ENCODE peak calls at places on chromosomes 2 and 18, in six cellular contexts. O is HFF-Myc, N is NCI-H1105, P is astrocyte, C is HTR-8/SVneo, Q is NCI-H1436 treated with DMSO at 0.1 percent for 48 hours. L is an unnamed sample.

GRCh38 chr2:68320118-68320641 is 431 bp upstream of the CNRIP1 start:
- DNase-seq in O (no peak), N (peak), P (peak), C (no peak), Q (no peak), L (no peak)

GRCh38 chr2:177471990-177472389 is 79.4 kb downstream of the AGPS start:
- DNase-seq in O (no peak), N (no peak), P (no peak), C (no peak), Q (no peak), L (no peak)

GRCh38 chr2:222707689-222708273 is 36.3 kb downstream of the MOGAT1 start:
- DNase-seq in O (no peak), N (no peak), P (peak), C (no peak), Q (no peak), L (no peak)

GRCh38 chr18:596288-596881 is 403 bp upstream of the CLUL1 start:
- DNase-seq in O (no peak), N (peak), P (no peak), C (peak), Q (no peak), L (peak)

GRCh38 chr2:129070663-129071062 is 752.0 kb upstream of the HS6ST1 start:
- DNase-seq in O (no peak), N (no peak), P (no peak), C (no peak), Q (no peak), L (no peak)

GRCh38 chr2:159064446-159065301 is 96.2 kb downstream of the TANC1 start:
- DNase-seq in O (no peak), N (no peak), P (peak), C (peak), Q (no peak), L (no peak)

GRCh38 chr18:46716827-46717226 is 40.0 kb downstream of the ST8SIA5 start:
- DNase-seq in O (no peak), N (no peak), P (no peak), C (no peak), Q (no peak), L (no peak)

GRCh38 chr2:94873362-94874276 is 2.4 kb downstream of the TEKT4 start:
- DNase-seq in O (no peak), N (no peak), P (no peak), C (no peak), Q (no peak), L (no peak)

GRCh38 chr2:40348665-40349064 is 103.2 kb downstream of the SLC8A1 start:
- DNase-seq in O (no peak), N (no peak), P (peak), C (no peak), Q (no peak), L (peak)

GRCh38 chr2:150548527-150548926 is 61.1 kb upstream of the RND3 start:
- DNase-seq in O (no peak), N (peak), P (no peak), C (no peak), Q (no peak), L (peak)

GRCh38 chr2:74746480-74746879 is 87.4 kb upstream of the HK2 start:
- DNase-seq in O (no peak), N (no peak), P (no peak), C (no peak), Q (no peak), L (no peak)

GRCh38 chr2:9781252-9781651 is 62.0 kb upstream of the TAF1B start:
- DNase-seq in O (peak), N (no peak), P (no peak), C (no peak), Q (no peak), L (no peak)

GRCh38 chr2:40554665-40555294 is 102.9 kb upstream of the SLC8A1 start:
- DNase-seq in O (peak), N (peak), P (peak), C (peak), Q (peak), L (peak)

GRCh38 chr2:70686577-70687460 is 81.2 kb downstream of the ADD2 start:
- DNase-seq in O (peak), N (no peak), P (peak), C (peak), Q (no peak), L (peak)

GRCh38 chr2:133090358-133090757 is 420.4 kb upstream of the LYPD1 start:
- DNase-seq in O (no peak), N (no peak), P (no peak), C (no peak), Q (no peak), L (no peak)

GRCh38 chr18:5542393-5543035 is 1.3 kb downstream of the EPB41L3 start:
- DNase-seq in O (peak), N (no peak), P (no peak), C (no peak), Q (no peak), L (no peak)

GRCh38 chr2:183224933-183225332 is 100.7 kb downstream of the NUP35 start:
- DNase-seq in O (no peak), N (no peak), P (peak), C (no peak), Q (no peak), L (no peak)